ENCODE peak calls at places on chromosomes 11 and 22, in five cellular contexts. One of them, this sample, is unnamed.

GRCh38 chr11:118213774-118214173 is 11.0 kb downstream of the JAML start:
- DNase-seq in B cell: no peak
- DNase-seq in fibroblast of mammary gland: no peak
- DNase-seq in A549: no peak
- DNase-seq in GM10248: no peak
- DNase-seq in this sample: no peak

GRCh38 chr22:37824674-37825641 is 1.8 kb downstream of the GALR3 start:
- DNase-seq in GM10248: no peak
- DNase-seq in B cell: peak
- DNase-seq in A549: no peak
- DNase-seq in fibroblast of mammary gland: no peak
- DNase-seq in this sample: peak

GRCh38 chr11:75600356-75600755 is 38.3 kb downstream of the SERPINH1 start:
- DNase-seq in A549: no peak
- DNase-seq in fibroblast of mammary gland: no peak
- DNase-seq in GM10248: no peak
- DNase-seq in B cell: no peak
- DNase-seq in this sample: no peak

GRCh38 chr11:100681064-100681502 is 6.0 kb upstream of the ARHGAP42 start:
- DNase-seq in A549: no peak
- DNase-seq in fibroblast of mammary gland: peak
- DNase-seq in B cell: peak
- DNase-seq in GM10248: peak
- DNase-seq in this sample: peak

GRCh38 chr22:44782286-44782830 is 30.0 kb downstream of the ARHGAP8 start:
- DNase-seq in fibroblast of mammary gland: peak
- DNase-seq in GM10248: no peak
- DNase-seq in B cell: no peak
- DNase-seq in A549: no peak
- DNase-seq in this sample: no peak

GRCh38 chr11:93236741-93237675 is 39.2 kb upstream of the SLC36A4 start:
- DNase-seq in B cell: no peak
- DNase-seq in GM10248: no peak
- DNase-seq in A549: peak
- DNase-seq in fibroblast of mammary gland: peak
- DNase-seq in this sample: no peak

GRCh38 chr22:23401910-23402274 is 178.2 kb downstream of the IGLL1 start:
- DNase-seq in A549: no peak
- DNase-seq in B cell: no peak
- DNase-seq in fibroblast of mammary gland: no peak
- DNase-seq in GM10248: no peak
- DNase-seq in this sample: no peak

GRCh38 chr11:28849053-28849452 is 740.9 kb downstream of the METTL15 start:
- DNase-seq in B cell: no peak
- DNase-seq in GM10248: no peak
- DNase-seq in fibroblast of mammary gland: no peak
- DNase-seq in A549: no peak
- DNase-seq in this sample: no peak

GRCh38 chr11:831132-831864 is 1.5 kb upstream of the CD151 start:
- DNase-seq in A549: no peak
- DNase-seq in B cell: no peak
- DNase-seq in GM10248: no peak
- DNase-seq in fibroblast of mammary gland: no peak
- DNase-seq in this sample: no peak

GRCh38 chr22:40463727-40464126 is 93.3 kb downstream of the SGSM3 start:
- DNase-seq in fibroblast of mammary gland: no peak
- DNase-seq in A549: no peak
- DNase-seq in GM10248: peak
- DNase-seq in B cell: no peak
- DNase-seq in this sample: peak

GRCh38 chr11:58837707-58838388 is 6.7 kb downstream of the GLYATL2 start:
- DNase-seq in GM10248: no peak
- DNase-seq in fibroblast of mammary gland: no peak
- DNase-seq in A549: no peak
- DNase-seq in B cell: no peak
- DNase-seq in this sample: no peak

GRCh38 chr22:49191506-49191980 is 636.1 kb downstream of the BRD1 start:
- DNase-seq in B cell: no peak
- DNase-seq in fibroblast of mammary gland: no peak
- DNase-seq in GM10248: no peak
- DNase-seq in A549: no peak
- DNase-seq in this sample: no peak

GRCh38 chr11:62705880-62706831 is 1.1 kb downstream of the BSCL2 start:
- DNase-seq in GM10248: peak
- DNase-seq in A549: peak
- DNase-seq in fibroblast of mammary gland: peak
- DNase-seq in B cell: peak
- DNase-seq in this sample: peak

GRCh38 chr22:45896961-45897538 is 79.9 kb downstream of the WNT7B start:
- DNase-seq in GM10248: no peak
- DNase-seq in fibroblast of mammary gland: no peak
- DNase-seq in A549: no peak
- DNase-seq in B cell: no peak
- DNase-seq in this sample: no peak

GRCh38 chr11:65776710-65777141 is 4.0 kb downstream of the AP5B1 start:
- DNase-seq in fibroblast of mammary gland: no peak
- DNase-seq in B cell: no peak
- DNase-seq in A549: no peak
- DNase-seq in GM10248: no peak
- DNase-seq in this sample: no peak

GRCh38 chr11:110491577-110492352 is 62.0 kb downstream of the FDX1 start:
- DNase-seq in B cell: no peak
- DNase-seq in GM10248: no peak
- DNase-seq in A549: no peak
- DNase-seq in fibroblast of mammary gland: no peak
- DNase-seq in this sample: no peak

GRCh38 chr11:86302092-86302793 is at the start of gene HIKESHI:
- DNase-seq in B cell: peak
- DNase-seq in GM10248: peak
- DNase-seq in fibroblast of mammary gland: peak
- DNase-seq in A549: peak
- DNase-seq in this sample: peak

GRCh38 chr11:111833524-111833923 is 37.9 kb downstream of the ALG9 start:
- DNase-seq in B cell: no peak
- DNase-seq in A549: no peak
- DNase-seq in fibroblast of mammary gland: peak
- DNase-seq in GM10248: no peak
- DNase-seq in this sample: no peak

GRCh38 chr11:96393753-96394348 is 4.0 kb downstream of the JRKL start:
- DNase-seq in GM10248: peak
- DNase-seq in B cell: peak
- DNase-seq in fibroblast of mammary gland: peak
- DNase-seq in A549: peak
- DNase-seq in this sample: peak

GRCh38 chr11:94134651-94135512 is 6.2 kb downstream of the PANX1 start:
- DNase-seq in GM10248: no peak
- DNase-seq in A549: no peak
- DNase-seq in B cell: no peak
- DNase-seq in fibroblast of mammary gland: peak
- DNase-seq in this sample: peak

GRCh38 chr11:90512846-90513245 is 290.0 kb upstream of the CHORDC1 start:
- DNase-seq in GM10248: no peak
- DNase-seq in A549: no peak
- DNase-seq in B cell: no peak
- DNase-seq in fibroblast of mammary gland: no peak
- DNase-seq in this sample: no peak

GRCh38 chr11:58498464-58498863 is 9.4 kb downstream of the OR5B21 start:
- DNase-seq in GM10248: no peak
- DNase-seq in fibroblast of mammary gland: no peak
- DNase-seq in A549: no peak
- DNase-seq in B cell: no peak
- DNase-seq in this sample: no peak

GRCh38 chr22:46054878-46055158 is 77.9 kb upstream of the WNT7B start:
- DNase-seq in GM10248: no peak
- DNase-seq in B cell: no peak
- DNase-seq in fibroblast of mammary gland: no peak
- DNase-seq in A549: no peak
- DNase-seq in this sample: no peak

GRCh38 chr11:2714871-2715270 is 15.1 kb upstream of the KCNQ1OT1 start:
- DNase-seq in A549: no peak
- DNase-seq in B cell: no peak
- DNase-seq in fibroblast of mammary gland: no peak
- DNase-seq in GM10248: no peak
- DNase-seq in this sample: no peak

GRCh38 chr11:7490054-7490453 is 4.7 kb downstream of the OLFML1 start:
- DNase-seq in fibroblast of mammary gland: peak
- DNase-seq in A549: no peak
- DNase-seq in B cell: no peak
- DNase-seq in GM10248: no peak
- DNase-seq in this sample: no peak

GRCh38 chr11:8034604-8035224 is 46.3 kb upstream of the TUB start:
- DNase-seq in A549: no peak
- DNase-seq in B cell: no peak
- DNase-seq in fibroblast of mammary gland: no peak
- DNase-seq in GM10248: no peak
- DNase-seq in this sample: no peak

GRCh38 chr11:69648679-69649575 is 8.0 kb downstream of the CCND1 start:
- DNase-seq in B cell: no peak
- DNase-seq in GM10248: no peak
- DNase-seq in fibroblast of mammary gland: no peak
- DNase-seq in A549: no peak
- DNase-seq in this sample: no peak

GRCh38 chr22:25942126-25942988 is 200.4 kb downstream of the MYO18B start:
- DNase-seq in fibroblast of mammary gland: no peak
- DNase-seq in A549: no peak
- DNase-seq in GM10248: no peak
- DNase-seq in B cell: no peak
- DNase-seq in this sample: no peak

GRCh38 chr11:77206264-77207018 is 78.4 kb downstream of the MYO7A start:
- DNase-seq in B cell: no peak
- DNase-seq in GM10248: no peak
- DNase-seq in A549: no peak
- DNase-seq in fibroblast of mammary gland: no peak
- DNase-seq in this sample: no peak

GRCh38 chr11:1640076-1640946 is 10.7 kb downstream of the KRTAP5-5 start:
- DNase-seq in A549: peak
- DNase-seq in fibroblast of mammary gland: peak
- DNase-seq in B cell: peak
- DNase-seq in GM10248: peak
- DNase-seq in this sample: peak

GRCh38 chr11:8381343-8381742 is 117.7 kb upstream of the LMO1 start:
- DNase-seq in fibroblast of mammary gland: no peak
- DNase-seq in A549: no peak
- DNase-seq in B cell: no peak
- DNase-seq in GM10248: no peak
- DNase-seq in this sample: no peak

GRCh38 chr22:45758603-45759002 is 87.0 kb downstream of the ATXN10 start:
- DNase-seq in A549: no peak
- DNase-seq in B cell: no peak
- DNase-seq in GM10248: no peak
- DNase-seq in fibroblast of mammary gland: no peak
- DNase-seq in this sample: no peak

GRCh38 chr11:119749006-119749565 is 20.1 kb upstream of the NECTIN1 start:
- DNase-seq in A549: no peak
- DNase-seq in GM10248: no peak
- DNase-seq in B cell: no peak
- DNase-seq in fibroblast of mammary gland: no peak
- DNase-seq in this sample: no peak

GRCh38 chr22:24424001-24424900 is 3.1 kb upstream of the ADORA2A start:
- DNase-seq in GM10248: peak
- DNase-seq in fibroblast of mammary gland: no peak
- DNase-seq in B cell: peak
- DNase-seq in A549: no peak
- DNase-seq in this sample: no peak

GRCh38 chr11:47243454-47243853 is 5.2 kb downstream of the ACP2 start:
- DNase-seq in fibroblast of mammary gland: no peak
- DNase-seq in A549: no peak
- DNase-seq in GM10248: no peak
- DNase-seq in B cell: no peak
- DNase-seq in this sample: no peak

GRCh38 chr11:74739546-74740270 is 8.5 kb upstream of the CHRDL2 start:
- DNase-seq in GM10248: peak
- DNase-seq in fibroblast of mammary gland: peak
- DNase-seq in B cell: peak
- DNase-seq in A549: peak
- DNase-seq in this sample: peak

GRCh38 chr11:127789887-127790286 is 789.3 kb upstream of the KIRREL3 start:
- DNase-seq in B cell: no peak
- DNase-seq in GM10248: no peak
- DNase-seq in fibroblast of mammary gland: no peak
- DNase-seq in A549: no peak
- DNase-seq in this sample: no peak
- TF ChIP-seq CTCF in B cell: no peak
- TF ChIP-seq CTCF in GM10248: no peak
- TF ChIP-seq CTCF in fibroblast of mammary gland: no peak
- TF ChIP-seq CTCF in A549: no peak
- TF ChIP-seq CTCF in this sample: no peak

GRCh38 chr22:22380098-22381030 is 128.2 kb downstream of the ZNF280B start:
- DNase-seq in B cell: peak
- DNase-seq in GM10248: peak
- DNase-seq in A549: no peak
- DNase-seq in fibroblast of mammary gland: no peak
- DNase-seq in this sample: peak
- TF ChIP-seq CTCF in B cell: peak
- TF ChIP-seq CTCF in GM10248: no peak
- TF ChIP-seq CTCF in A549: no peak
- TF ChIP-seq CTCF in fibroblast of mammary gland: no peak
- TF ChIP-seq CTCF in this sample: peak

GRCh38 chr11:124793466-124794278 is 6.5 kb downstream of the MSANTD2 start:
- DNase-seq in A549: peak
- DNase-seq in fibroblast of mammary gland: peak
- DNase-seq in GM10248: peak
- DNase-seq in B cell: peak
- DNase-seq in this sample: peak
- TF ChIP-seq CTCF in A549: peak
- TF ChIP-seq CTCF in fibroblast of mammary gland: peak
- TF ChIP-seq CTCF in GM10248: peak
- TF ChIP-seq CTCF in B cell: peak
- TF ChIP-seq CTCF in this sample: peak

GRCh38 chr11:11010624-11011127 is 152.8 kb upstream of the ZBED5 start:
- DNase-seq in B cell: no peak
- DNase-seq in A549: peak
- DNase-seq in fibroblast of mammary gland: peak
- DNase-seq in GM10248: no peak
- DNase-seq in this sample: no peak
- TF ChIP-seq CTCF in B cell: no peak
- TF ChIP-seq CTCF in A549: peak
- TF ChIP-seq CTCF in fibroblast of mammary gland: peak
- TF ChIP-seq CTCF in GM10248: no peak
- TF ChIP-seq CTCF in this sample: no peak

GRCh38 chr11:57460017-57460755 is at the start of gene RTN4RL2:
- DNase-seq in GM10248: peak
- DNase-seq in A549: peak
- DNase-seq in B cell: peak
- DNase-seq in fibroblast of mammary gland: peak
- DNase-seq in this sample: peak
- TF ChIP-seq CTCF in GM10248: peak
- TF ChIP-seq CTCF in A549: peak
- TF ChIP-seq CTCF in B cell: no peak
- TF ChIP-seq CTCF in fibroblast of mammary gland: peak
- TF ChIP-seq CTCF in this sample: peak